ENCODE peak calls at places on chromosomes 7 and 10, in eight cellular contexts. F is choroid plexus epithelial cell; Q is putamen; W is AG09309; I is stomach; O is LHCN-M2; K is amniotic stem cell; V is stimulated activated CD8-positive, alpha-beta memory T cell treated with anti-CD3 and anti-CD28 coated beads, Interleukin-15, amount 100 ng/mL, for 1 hour. L is an unnamed sample.
A peak's percentile ranks its signal among the peaks of the same experiment; 100 is the strongest.

GRCh38 chr7:148878317-148878716 is 5.8 kb downstream of the EZH2 start:
- DNase-seq in F (no peak), Q (no peak), W (no peak), I (no peak), O (no peak), K (no peak), V (no peak), L (no peak)

GRCh38 chr10:85665078-85665477 is 701.5 kb downstream of the GRID1 start:
- DNase-seq in F (no peak), Q (no peak), W (no peak), I (no peak), O (no peak), K (no peak), V (no peak), L (no peak)

GRCh38 chr7:28956608-28957063 is 1.5 kb downstream of the TRIL start:
- DNase-seq in F (peak; percentile 31), Q (no peak), W (no peak), I (peak; percentile 74), O (peak; percentile 43), K (peak; percentile 29), V (no peak), L (no peak)

GRCh38 chr10:7795605-7796004 is 7.6 kb downstream of the ATP5F1C start:
- DNase-seq in F (peak; percentile 70), Q (no peak), W (no peak), I (no peak), O (peak; percentile 19), K (no peak), V (no peak), L (no peak)

GRCh38 chr10:69348824-69349541 is 67.7 kb downstream of the TACR2 start:
- DNase-seq in F (peak; percentile 73), Q (no peak), W (peak; percentile 82), I (no peak), O (peak; percentile 97), K (peak; percentile 70), V (no peak), L (peak; percentile 64)

GRCh38 chr10:92697663-92698511 is 8.1 kb downstream of the HHEX start:
- DNase-seq in F (no peak), Q (no peak), W (no peak), I (no peak), O (no peak), K (no peak), V (no peak), L (no peak)

GRCh38 chr7:88759216-88759955 is at the start of gene ZNF804B:
- DNase-seq in F (no peak), Q (no peak), W (no peak), I (no peak), O (no peak), K (no peak), V (no peak), L (no peak)

GRCh38 chr10:128086003-128086863 is 40.0 kb downstream of the MKI67 start:
- DNase-seq in F (no peak), Q (no peak), W (no peak), I (no peak), O (peak; percentile 55), K (no peak), V (no peak), L (no peak)

GRCh38 chr10:11331178-11331577 is 280.3 kb downstream of the USP6NL start:
- DNase-seq in F (no peak), Q (no peak), W (no peak), I (no peak), O (no peak), K (no peak), V (no peak), L (no peak)

GRCh38 chr7:158400601-158401225 is 186.9 kb downstream of the PTPRN2 start:
- DNase-seq in F (no peak), Q (no peak), W (no peak), I (no peak), O (no peak), K (no peak), V (no peak), L (no peak)

L was measured in skeletal muscle cell.